ENCODE peak calls at places on chromosomes 13 and 19, in eight cellular contexts. P is CD4-positive, alpha-beta memory T cell; L is NCI-H1048; R is amygdala; W is CD8-positive, alpha-beta T cell; U is fibroblast of mammary gland; M is CD4-positive, CD25-positive, alpha-beta regulatory T cell; D is HT-29. Y is an unnamed sample.

GRCh38 chr13:49893591-49893990 is 42.5 kb downstream of the SPRYD7 start:
- DNase-seq in P (no peak), L (no peak), R (no peak), W (no peak), U (no peak), M (no peak), D (no peak), Y (no peak)

GRCh38 chr19:46744005-46744691 is 1.7 kb upstream of the FKRP start:
- DNase-seq in P (no peak), L (no peak), R (no peak), W (no peak), U (no peak), M (no peak), D (no peak), Y (no peak)

GRCh38 chr19:7923295-7924191 is 2.4 kb downstream of the CTXN1 start:
- DNase-seq in P (peak; percentile 33), L (no peak), R (peak; percentile 5), W (no peak), U (no peak), M (no peak), D (no peak), Y (peak; percentile 45)

GRCh38 chr19:29843180-29844051 is 31.6 kb downstream of the CCNE1 start:
- DNase-seq in P (peak; percentile 55), L (no peak), R (no peak), W (no peak), U (peak; percentile 38), M (peak; percentile 19), D (no peak), Y (peak; percentile 46)

GRCh38 chr19:40398417-40399056 is 8.6 kb upstream of the HIPK4 start:
- DNase-seq in P (peak; percentile 78), L (peak; percentile 54), R (no peak), W (peak; percentile 39), U (no peak), M (peak; percentile 54), D (no peak), Y (no peak)

GRCh38 chr13:105502193-105502592 is 1033.3 kb downstream of the EFNB2 start:
- DNase-seq in P (no peak), L (no peak), R (no peak), W (no peak), U (no peak), M (no peak), D (no peak), Y (no peak)

GRCh38 chr19:38812841-38813320 is at the start of gene LGALS4:
- DNase-seq in P (no peak), L (no peak), R (no peak), W (no peak), U (no peak), M (no peak), D (peak; percentile 99), Y (no peak)

GRCh38 chr19:55832676-55833075 is 877 bp upstream of the NLRP11 start:
- DNase-seq in P (no peak), L (no peak), R (no peak), W (no peak), U (no peak), M (no peak), D (no peak), Y (no peak)

GRCh38 chr19:13181747-13182388 is 31.7 kb downstream of the IER2 start:
- DNase-seq in P (no peak), L (no peak), R (peak; percentile 57), W (no peak), U (peak; percentile 60), M (no peak), D (no peak), Y (no peak)

GRCh38 chr13:68056816-68057710 is 826.9 kb upstream of the PCDH9 start:
- DNase-seq in P (no peak), L (no peak), R (no peak), W (no peak), U (peak; percentile 14), M (no peak), D (peak; percentile 29), Y (no peak)

GRCh38 chr19:19948800-19949199 is 48.1 kb downstream of the ZNF93 start:
- DNase-seq in P (no peak), L (no peak), R (no peak), W (no peak), U (no peak), M (no peak), D (no peak), Y (no peak)

GRCh38 chr13:63435668-63436275 is 2020.1 kb upstream of the PCDH20 start:
- DNase-seq in P (no peak), L (no peak), R (no peak), W (no peak), U (peak; percentile 99), M (no peak), D (peak; percentile 68), Y (no peak)

GRCh38 chr19:51370230-51370629 is 1.4 kb upstream of the CLDND2 start:
- DNase-seq in P (no peak), L (no peak), R (no peak), W (no peak), U (no peak), M (no peak), D (no peak), Y (no peak)

GRCh38 chr13:20848944-20849343 is 53.6 kb downstream of the XPO4 start:
- DNase-seq in P (no peak), L (no peak), R (no peak), W (no peak), U (no peak), M (no peak), D (no peak), Y (no peak)

GRCh38 chr19:18392417-18392816 is 5.0 kb downstream of the LRRC25 start:
- DNase-seq in P (no peak), L (no peak), R (no peak), W (no peak), U (peak; percentile 53), M (no peak), D (no peak), Y (peak; percentile 95)

GRCh38 chr13:99269627-99270252 is 11.6 kb upstream of the GPR18 start:
- DNase-seq in P (peak; percentile 57), L (no peak), R (no peak), W (no peak), U (peak; percentile 77), M (peak; percentile 68), D (peak; percentile 68), Y (no peak)

GRCh38 chr13:51758691-51759090 is 45.3 kb downstream of the DHRS12 start:
- DNase-seq in P (no peak), L (no peak), R (no peak), W (no peak), U (no peak), M (no peak), D (no peak), Y (no peak)

GRCh38 chr19:10365518-10365917 is 14.9 kb downstream of the TYK2 start:
- DNase-seq in P (no peak), L (no peak), R (no peak), W (no peak), U (no peak), M (no peak), D (no peak), Y (no peak)

GRCh38 chr13:102825921-102826706 is 19.7 kb upstream of the ERCC5 start:
- DNase-seq in P (no peak), L (no peak), R (no peak), W (no peak), U (peak; percentile 96), M (no peak), D (no peak), Y (no peak)

GRCh38 chr19:17079710-17080440 is 4.3 kb downstream of the MYO9B start:
- DNase-seq in P (peak; percentile 86), L (no peak), R (peak; percentile 85), W (peak; percentile 42), U (peak; percentile 99), M (peak; percentile 71), D (peak; percentile 78), Y (peak; percentile 64)

GRCh38 chr13:25988655-25989054 is 63.2 kb downstream of the SHISA2 start:
- DNase-seq in P (no peak), L (no peak), R (no peak), W (no peak), U (no peak), M (no peak), D (no peak), Y (no peak)

GRCh38 chr19:33393286-33394005 is 19.9 kb downstream of the CEBPG start:
- DNase-seq in P (no peak), L (no peak), R (no peak), W (no peak), U (no peak), M (no peak), D (no peak), Y (peak; percentile 33)

Y was measured in CD14-positive monocyte.